ENCODE peak calls at places on chromosomes 12 and 14, in seven cellular contexts. A, X, K, N, U, D and O are unnamed samples.

GRCh38 chr14:74035556-74035955 is 16.4 kb downstream of the BBOF1 start:
- DNase-seq in A (no peak), X (no peak), K (no peak), N (no peak), U (no peak), D (no peak), O (no peak)

GRCh38 chr12:115160290-115161108 is 476.5 kb upstream of the TBX3 start:
- DNase-seq in A (no peak), X (no peak), K (no peak), N (no peak), U (no peak), D (no peak), O (no peak)

GRCh38 chr12:118189761-118190181 is 53.8 kb downstream of the PEBP1 start:
- DNase-seq in A (no peak), X (no peak), K (no peak), N (no peak), U (peak; percentile 16), D (no peak), O (no peak)

GRCh38 chr12:100797246-100797645 is 2.7 kb downstream of the ANO4 start:
- DNase-seq in A (no peak), X (no peak), K (no peak), N (no peak), U (no peak), D (no peak), O (no peak)

GRCh38 chr12:12456637-12457036 is 99.8 kb downstream of the BORCS5 start:
- DNase-seq in A (no peak), X (no peak), K (no peak), N (no peak), U (no peak), D (no peak), O (no peak)

GRCh38 chr14:32469388-32470160 is 140.5 kb downstream of the AKAP6 start:
- DNase-seq in A (no peak), X (no peak), K (no peak), N (peak; percentile 63), U (no peak), D (no peak), O (peak; percentile 37)

GRCh38 chr12:53378705-53379388 is 1.1 kb upstream of the SP1 start:
- DNase-seq in A (no peak), X (no peak), K (no peak), N (no peak), U (no peak), D (no peak), O (no peak)

GRCh38 chr14:64604854-64605253 is 55.1 kb downstream of the PPP1R36 start:
- DNase-seq in A (no peak), X (no peak), K (no peak), N (no peak), U (peak; percentile 70), D (no peak), O (no peak)

GRCh38 chr14:72559227-72559626 is 334.7 kb downstream of the DPF3 start:
- DNase-seq in A (no peak), X (no peak), K (no peak), N (no peak), U (no peak), D (no peak), O (no peak)

GRCh38 chr14:52241102-52241793 is 26.2 kb upstream of the PTGDR start:
- DNase-seq in A (no peak), X (no peak), K (no peak), N (no peak), U (no peak), D (no peak), O (no peak)

GRCh38 chr14:55832122-55832911 is 252.3 kb downstream of the KTN1 start:
- DNase-seq in A (no peak), X (no peak), K (no peak), N (peak; percentile 81), U (no peak), D (no peak), O (peak; percentile 90)

GRCh38 chr14:102088012-102088792 is 1.4 kb upstream of the HSP90AA1 start:
- DNase-seq in A (no peak), X (peak; percentile 43), K (peak; percentile 66), N (no peak), U (peak; percentile 44), D (peak; percentile 63), O (no peak)

GRCh38 chr12:40225984-40226602 is 1.3 kb downstream of the LRRK2 start:
- DNase-seq in A (no peak), X (no peak), K (no peak), N (no peak), U (no peak), D (no peak), O (no peak)

GRCh38 chr12:29725587-29726320 is 58.0 kb downstream of the TMTC1 start:
- DNase-seq in A (no peak), X (no peak), K (no peak), N (no peak), U (peak; percentile 14), D (peak; percentile 43), O (peak; percentile 53)

GRCh38 chr12:96892104-96892503 is 15.0 kb upstream of the NEDD1 start:
- DNase-seq in A (no peak), X (no peak), K (no peak), N (no peak), U (peak; percentile 66), D (no peak), O (no peak)

GRCh38 chr12:4246116-4246515 is 27.4 kb upstream of the CCND2 start:
- DNase-seq in A (no peak), X (no peak), K (no peak), N (no peak), U (no peak), D (no peak), O (no peak)

GRCh38 chr12:29012673-29013072 is 136.4 kb upstream of the FAR2 start:
- DNase-seq in A (no peak), X (no peak), K (no peak), N (no peak), U (no peak), D (no peak), O (no peak)

GRCh38 chr14:41449057-41449456 is 157.6 kb upstream of the LRFN5 start:
- DNase-seq in A (no peak), X (no peak), K (no peak), N (no peak), U (no peak), D (no peak), O (peak; percentile 54)

GRCh38 chr14:24307575-24308341 is at the start of gene CIDEB:
- DNase-seq in A (peak; percentile 86), X (peak; percentile 55), K (peak; percentile 92), N (peak; percentile 99), U (peak; percentile 28), D (peak; percentile 53), O (no peak)

GRCh38 chr14:20494935-20495766 is 10.2 kb upstream of the RNASE10 start:
- DNase-seq in A (no peak), X (no peak), K (no peak), N (no peak), U (peak; percentile 9), D (no peak), O (no peak)

GRCh38 chr12:108597559-108598471 is at the start of gene TMEM119:
- DNase-seq in A (peak; percentile 86), X (no peak), K (no peak), N (no peak), U (no peak), D (peak; percentile 41), O (no peak)

GRCh38 chr12:77342275-77342674 is 276.9 kb upstream of the E2F7 start:
- DNase-seq in A (no peak), X (no peak), K (no peak), N (no peak), U (no peak), D (no peak), O (no peak)
- TF ChIP-seq CTCF in A (no peak), X (no peak), K (no peak), N (no peak), U (no peak), D (no peak), O (no peak)

GRCh38 chr12:90987101-90987500 is 17.7 kb downstream of the EPYC start:
- DNase-seq in A (no peak), X (no peak), K (no peak), N (no peak), U (no peak), D (no peak), O (no peak)

GRCh38 chr12:90989617-90990232 is 15.0 kb downstream of the EPYC start:
- DNase-seq in A (no peak), X (no peak), K (no peak), N (no peak), U (no peak), D (no peak), O (no peak)

GRCh38 chr12:90991952-90992465 is 12.8 kb downstream of the EPYC start:
- DNase-seq in A (no peak), X (no peak), K (no peak), N (no peak), U (no peak), D (no peak), O (no peak)

GRCh38 chr12:90984114-90984513 is 20.7 kb downstream of the EPYC start:
- DNase-seq in A (no peak), X (no peak), K (no peak), N (no peak), U (no peak), D (no peak), O (no peak)

DNA sequence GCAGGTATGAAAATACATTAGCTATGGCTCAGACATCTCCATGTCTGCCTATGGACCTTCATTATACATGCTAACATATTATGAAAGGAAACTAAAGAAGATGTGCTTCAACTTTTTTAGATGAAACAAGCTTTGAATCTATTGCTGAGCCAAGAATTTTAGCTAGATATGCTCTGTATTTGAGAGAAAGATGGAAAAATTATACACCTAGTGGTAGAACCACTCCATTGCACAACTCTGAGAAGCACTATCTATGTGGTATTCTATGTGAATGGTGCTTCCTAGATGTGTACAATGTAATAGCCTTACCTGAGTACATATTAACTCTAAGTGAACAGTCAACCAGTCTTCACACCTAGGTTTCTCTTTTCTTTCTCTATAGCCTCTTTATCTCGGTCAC is 17.3 kb downstream of the EPYC start:
- DNase-seq in A (no peak), X (no peak), K (no peak), N (no peak), U (no peak), D (no peak), O (no peak)
- TF ChIP-seq CTCF in A (no peak), X (peak; percentile 29), K (no peak), N (no peak), U (no peak), D (no peak), O (no peak)

GRCh38 chr14:63045612-63046320 is 508 bp upstream of the KCNH5 start:
- DNase-seq in A (no peak), X (peak; percentile 76), K (no peak), N (peak; percentile 12), U (no peak), D (peak; percentile 13), O (no peak)

GRCh38 chr14:63045234-63045611 is at the start of gene KCNH5:
- DNase-seq in A (no peak), X (peak; percentile 73), K (no peak), N (no peak), U (peak; percentile 13), D (peak; percentile 17), O (no peak)

GRCh38 chr14:63039800-63040380 is 5.4 kb downstream of the KCNH5 start:
- DNase-seq in A (no peak), X (no peak), K (no peak), N (peak; percentile 31), U (no peak), D (no peak), O (no peak)
- TF ChIP-seq CTCF in A (no peak), X (peak; percentile 82), K (peak; percentile 34), N (peak; percentile 57), U (no peak), D (peak; percentile 23), O (peak; percentile 71)

DNA sequence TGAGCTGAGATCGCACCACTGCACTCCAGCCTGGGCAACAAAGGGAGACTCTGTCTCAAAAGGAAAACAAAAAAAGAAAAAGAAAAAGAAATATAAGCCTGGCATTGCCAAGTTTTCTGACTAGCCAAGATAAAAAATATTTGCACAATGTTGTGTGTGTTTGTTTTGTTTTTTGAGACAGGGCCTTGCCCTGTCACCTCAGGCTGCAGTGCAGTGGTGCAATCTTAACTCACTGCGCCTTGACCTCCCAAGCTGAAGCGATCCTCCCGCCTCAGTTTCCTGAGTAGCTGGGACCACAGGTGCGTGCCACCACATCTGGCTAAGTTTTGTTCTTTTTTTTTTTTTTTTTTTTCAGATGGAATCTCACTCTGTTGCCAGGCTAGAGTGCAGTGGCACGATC is 5.5 kb upstream of the C12orf43 start:
- DNase-seq in A (no peak), X (no peak), K (peak; percentile 67), N (no peak), U (no peak), D (no peak), O (no peak)
- TF ChIP-seq CTCF in A (no peak), X (no peak), K (no peak), N (no peak), U (no peak), D (no peak), O (no peak)